ENCODE peak calls at places on chromosomes 16 and 17, in four cellular contexts. One of them, this sample, is unnamed. For H3K27me3, the result is how much of the 10 kb centered on the place peaks cover.

GRCh38 chr17:64297467-64298088 is 34.5 kb upstream of the TEX2 start:
- DNase-seq in GM23248: no peak
- DNase-seq in colonic mucosa: no peak
- DNase-seq in upper lobe of right lung: no peak
- DNase-seq in this sample: no peak

GRCh38 chr17:80913928-80914821 is 77.5 kb upstream of the CHMP6 start:
- DNase-seq in GM23248: no peak
- DNase-seq in colonic mucosa: no peak
- DNase-seq in upper lobe of right lung: peak
- DNase-seq in this sample: no peak

GRCh38 chr17:30372755-30373154 is 6.0 kb upstream of the CPD start:
- DNase-seq in GM23248: peak
- DNase-seq in colonic mucosa: no peak
- DNase-seq in upper lobe of right lung: no peak
- DNase-seq in this sample: no peak

GRCh38 chr17:50887705-50888245 is 21.6 kb upstream of the TOB1 start:
- DNase-seq in GM23248: no peak
- DNase-seq in colonic mucosa: no peak
- DNase-seq in upper lobe of right lung: no peak
- DNase-seq in this sample: no peak

GRCh38 chr17:17141860-17142552 is 64.1 kb downstream of the PLD6 start:
- DNase-seq in GM23248: peak
- DNase-seq in colonic mucosa: no peak
- DNase-seq in upper lobe of right lung: no peak
- DNase-seq in this sample: no peak

GRCh38 chr16:3665508-3665907 is 11.0 kb downstream of the DNASE1 start:
- DNase-seq in GM23248: no peak
- DNase-seq in colonic mucosa: no peak
- DNase-seq in upper lobe of right lung: no peak
- DNase-seq in this sample: no peak

GRCh38 chr16:57614546-57615343 is 13.7 kb upstream of the ADGRG1 start:
- DNase-seq in GM23248: no peak
- DNase-seq in colonic mucosa: peak
- DNase-seq in upper lobe of right lung: peak
- DNase-seq in this sample: no peak

GRCh38 chr16:27461483-27462171 is 59.7 kb downstream of the IL21R start:
- DNase-seq in GM23248: no peak
- DNase-seq in colonic mucosa: no peak
- DNase-seq in upper lobe of right lung: no peak
- DNase-seq in this sample: no peak

GRCh38 chr16:5615868-5616642 is 518.5 kb upstream of the EEF2KMT start:
- DNase-seq in GM23248: peak
- DNase-seq in colonic mucosa: peak
- DNase-seq in upper lobe of right lung: peak
- DNase-seq in this sample: peak

GRCh38 chr17:63842173-63842539 is 329 bp downstream of the SMARCD2 start:
- DNase-seq in GM23248: no peak
- DNase-seq in colonic mucosa: peak
- DNase-seq in upper lobe of right lung: peak
- DNase-seq in this sample: no peak

GRCh38 chr17:5702951-5703510 is 118.7 kb upstream of the NLRP1 start:
- DNase-seq in GM23248: no peak
- DNase-seq in colonic mucosa: no peak
- DNase-seq in upper lobe of right lung: no peak
- DNase-seq in this sample: no peak

GRCh38 chr17:33523577-33523981 is 230.5 kb upstream of the ASIC2 start:
- DNase-seq in GM23248: peak
- DNase-seq in colonic mucosa: peak
- DNase-seq in upper lobe of right lung: no peak
- DNase-seq in this sample: no peak

GRCh38 chr16:57601801-57602478 is 26.5 kb upstream of the ADGRG1 start:
- DNase-seq in GM23248: no peak
- DNase-seq in colonic mucosa: no peak
- DNase-seq in upper lobe of right lung: no peak
- DNase-seq in this sample: peak

GRCh38 chr16:57150682-57151330 is 35.0 kb downstream of the PSME3IP1 start:
- DNase-seq in GM23248: no peak
- DNase-seq in colonic mucosa: no peak
- DNase-seq in upper lobe of right lung: no peak
- DNase-seq in this sample: peak

GRCh38 chr17:47889734-47890529 is 6.1 kb upstream of the SP2 start:
- DNase-seq in GM23248: peak
- DNase-seq in colonic mucosa: peak
- DNase-seq in upper lobe of right lung: peak
- DNase-seq in this sample: peak

GRCh38 chr16:64952177-64952576 is 169.7 kb downstream of the CDH11 start:
- DNase-seq in GM23248: peak
- DNase-seq in colonic mucosa: no peak
- DNase-seq in upper lobe of right lung: no peak
- DNase-seq in this sample: no peak

GRCh38 chr16:70679653-70680494 is 6.0 kb downstream of the MTSS2 start:
- DNase-seq in GM23248: peak
- DNase-seq in colonic mucosa: no peak
- DNase-seq in upper lobe of right lung: no peak
- DNase-seq in this sample: no peak

GRCh38 chr17:62666801-62667591 is 39.5 kb downstream of the MRC2 start:
- DNase-seq in GM23248: no peak
- DNase-seq in colonic mucosa: no peak
- DNase-seq in upper lobe of right lung: peak
- DNase-seq in this sample: no peak

GRCh38 chr17:16925461-16926060 is 46.4 kb downstream of the TNFRSF13B start:
- DNase-seq in GM23248: no peak
- DNase-seq in colonic mucosa: no peak
- DNase-seq in upper lobe of right lung: no peak
- DNase-seq in this sample: no peak

GRCh38 chr16:82639666-82640336 is 13.0 kb downstream of the CDH13 start:
- DNase-seq in GM23248: peak
- DNase-seq in colonic mucosa: peak
- DNase-seq in upper lobe of right lung: peak
- DNase-seq in this sample: peak

GRCh38 chr17:58587713-58588117 is 73.3 kb upstream of the MTMR4 start:
- DNase-seq in GM23248: peak
- DNase-seq in colonic mucosa: peak
- DNase-seq in upper lobe of right lung: peak
- DNase-seq in this sample: peak

GRCh38 chr17:39596543-39597267 is 11.0 kb downstream of the NEUROD2 start:
- DNase-seq in GM23248: no peak
- DNase-seq in colonic mucosa: no peak
- DNase-seq in upper lobe of right lung: no peak
- DNase-seq in this sample: no peak

GRCh38 chr17:39595294-39595693 is 12.4 kb downstream of the NEUROD2 start:
- DNase-seq in GM23248: no peak
- DNase-seq in colonic mucosa: no peak
- DNase-seq in upper lobe of right lung: no peak
- DNase-seq in this sample: no peak

GRCh38 chr17:39598047-39598481 is 9.7 kb downstream of the NEUROD2 start:
- DNase-seq in GM23248: no peak
- DNase-seq in colonic mucosa: no peak
- DNase-seq in upper lobe of right lung: no peak
- DNase-seq in this sample: peak

GRCh38 chr17:39597372-39598046 is 10.2 kb downstream of the NEUROD2 start:
- DNase-seq in GM23248: no peak
- DNase-seq in colonic mucosa: no peak
- DNase-seq in upper lobe of right lung: no peak
- DNase-seq in this sample: no peak

GRCh38 chr17:39595928-39596327 is 11.8 kb downstream of the NEUROD2 start:
- DNase-seq in GM23248: no peak
- DNase-seq in colonic mucosa: no peak
- DNase-seq in upper lobe of right lung: no peak
- DNase-seq in this sample: no peak
- H3K27me3 ChIP-seq in GM23248: half or more
- H3K27me3 ChIP-seq in colonic mucosa: half or more
- H3K27me3 ChIP-seq in upper lobe of right lung: half or more
- H3K27me3 ChIP-seq in this sample: half or more

GRCh38 chr16:22646948-22647556 is 136.4 kb downstream of the NPIPB5 start:
- DNase-seq in GM23248: no peak
- DNase-seq in colonic mucosa: no peak
- DNase-seq in upper lobe of right lung: no peak
- DNase-seq in this sample: no peak
- H3K27me3 ChIP-seq in GM23248: half or more
- H3K27me3 ChIP-seq in colonic mucosa: under half
- H3K27me3 ChIP-seq in upper lobe of right lung: under half
- H3K27me3 ChIP-seq in this sample: under half

GRCh38 chr17:18258356-18259038 is at the start of gene FLII:
- DNase-seq in GM23248: peak
- DNase-seq in colonic mucosa: peak
- DNase-seq in upper lobe of right lung: no peak
- DNase-seq in this sample: peak

GRCh38 chr17:18256351-18256750 is 2.2 kb downstream of the FLII start:
- DNase-seq in GM23248: no peak
- DNase-seq in colonic mucosa: no peak
- DNase-seq in upper lobe of right lung: no peak
- DNase-seq in this sample: no peak

GRCh38 chr17:18257747-18258355 is 687 bp downstream of the FLII start:
- DNase-seq in GM23248: peak
- DNase-seq in colonic mucosa: peak
- DNase-seq in upper lobe of right lung: peak
- DNase-seq in this sample: peak

GRCh38 chr17:18256776-18257175 is 1.8 kb downstream of the FLII start:
- DNase-seq in GM23248: no peak
- DNase-seq in colonic mucosa: no peak
- DNase-seq in upper lobe of right lung: no peak
- DNase-seq in this sample: no peak

GRCh38 chr17:18257268-18257681 is 1.3 kb downstream of the FLII start:
- DNase-seq in GM23248: peak
- DNase-seq in colonic mucosa: no peak
- DNase-seq in upper lobe of right lung: no peak
- DNase-seq in this sample: peak
- H3K27me3 ChIP-seq in GM23248: under half
- H3K27me3 ChIP-seq in colonic mucosa: under half
- H3K27me3 ChIP-seq in upper lobe of right lung: under half
- H3K27me3 ChIP-seq in this sample: under half

DNA sequence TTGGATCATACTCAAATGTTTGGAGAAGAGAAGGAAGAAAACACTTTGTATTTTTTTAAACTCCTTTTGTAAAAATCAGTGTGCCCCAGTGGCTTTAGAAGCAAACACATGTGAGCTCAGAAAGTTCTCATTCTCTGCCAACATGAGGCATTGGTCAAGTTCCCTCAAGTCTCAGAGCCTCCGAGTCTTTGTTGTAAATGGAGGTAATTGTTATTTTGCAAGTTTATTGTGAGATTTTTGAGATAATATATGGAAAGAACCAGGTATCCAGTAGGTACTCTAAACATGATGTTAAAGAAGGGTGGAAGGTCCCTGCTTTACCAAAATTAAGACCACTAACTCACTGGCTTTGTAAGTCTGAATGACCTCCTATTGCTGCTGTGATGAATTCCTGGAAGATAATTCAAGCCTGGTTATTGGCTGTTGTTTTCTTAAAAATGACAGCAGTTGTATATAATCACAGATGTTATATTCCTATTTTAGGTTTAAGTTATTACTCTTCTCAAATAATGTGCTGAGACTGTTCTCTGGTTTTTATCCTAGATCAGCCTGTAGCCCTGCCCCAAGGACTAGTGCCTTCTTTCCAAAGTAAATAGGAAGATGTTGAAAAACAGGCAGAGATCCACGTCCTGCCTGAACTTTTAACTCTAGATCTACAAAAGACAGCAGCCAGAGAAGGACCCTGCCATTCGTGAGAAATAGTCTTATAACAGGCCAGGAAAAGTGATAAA is 2.4 kb downstream of the HLF start:
- DNase-seq in GM23248: peak
- DNase-seq in colonic mucosa: no peak
- DNase-seq in upper lobe of right lung: no peak
- DNase-seq in this sample: no peak
- H3K27me3 ChIP-seq in GM23248: half or more
- H3K27me3 ChIP-seq in colonic mucosa: under half
- H3K27me3 ChIP-seq in upper lobe of right lung: under half
- H3K27me3 ChIP-seq in this sample: under half

GRCh38 chr16:86739178-86739577 is 160.8 kb downstream of the FOXL1 start:
- DNase-seq in GM23248: no peak
- DNase-seq in colonic mucosa: no peak
- DNase-seq in upper lobe of right lung: no peak
- DNase-seq in this sample: no peak
- H3K27me3 ChIP-seq in GM23248: under half
- H3K27me3 ChIP-seq in colonic mucosa: under half
- H3K27me3 ChIP-seq in upper lobe of right lung: under half
- H3K27me3 ChIP-seq in this sample: under half

GRCh38 chr17:41103896-41104295 is 1.3 kb upstream of the KRTAP4-9 start:
- DNase-seq in GM23248: peak
- DNase-seq in colonic mucosa: no peak
- DNase-seq in upper lobe of right lung: no peak
- DNase-seq in this sample: no peak
- H3K27me3 ChIP-seq in GM23248: under half
- H3K27me3 ChIP-seq in colonic mucosa: under half
- H3K27me3 ChIP-seq in upper lobe of right lung: under half
- H3K27me3 ChIP-seq in this sample: under half

DNA sequence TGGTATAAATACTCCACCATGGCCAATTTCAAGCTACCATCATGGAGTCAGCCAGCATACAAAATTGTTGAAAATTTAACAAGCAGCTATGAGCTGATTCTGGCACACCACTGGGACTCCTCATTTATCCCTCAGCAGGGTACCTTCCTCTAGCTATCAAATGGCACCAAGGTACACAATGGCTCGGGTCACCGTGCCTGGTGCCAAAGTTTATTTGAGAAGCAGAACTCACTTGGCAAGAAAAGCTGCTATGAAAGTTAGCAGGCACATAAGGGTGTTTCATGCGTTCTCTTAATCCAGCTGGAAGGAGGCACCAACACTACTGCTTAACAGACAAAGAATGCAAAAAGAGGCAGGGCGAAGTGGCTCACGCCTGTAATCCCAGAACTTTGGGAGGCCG is 51.6 kb downstream of the IKZF3 start:
- DNase-seq in GM23248: no peak
- DNase-seq in colonic mucosa: no peak
- DNase-seq in upper lobe of right lung: no peak
- DNase-seq in this sample: peak
- H3K27me3 ChIP-seq in GM23248: half or more
- H3K27me3 ChIP-seq in colonic mucosa: under half
- H3K27me3 ChIP-seq in upper lobe of right lung: under half
- H3K27me3 ChIP-seq in this sample: under half

DNA sequence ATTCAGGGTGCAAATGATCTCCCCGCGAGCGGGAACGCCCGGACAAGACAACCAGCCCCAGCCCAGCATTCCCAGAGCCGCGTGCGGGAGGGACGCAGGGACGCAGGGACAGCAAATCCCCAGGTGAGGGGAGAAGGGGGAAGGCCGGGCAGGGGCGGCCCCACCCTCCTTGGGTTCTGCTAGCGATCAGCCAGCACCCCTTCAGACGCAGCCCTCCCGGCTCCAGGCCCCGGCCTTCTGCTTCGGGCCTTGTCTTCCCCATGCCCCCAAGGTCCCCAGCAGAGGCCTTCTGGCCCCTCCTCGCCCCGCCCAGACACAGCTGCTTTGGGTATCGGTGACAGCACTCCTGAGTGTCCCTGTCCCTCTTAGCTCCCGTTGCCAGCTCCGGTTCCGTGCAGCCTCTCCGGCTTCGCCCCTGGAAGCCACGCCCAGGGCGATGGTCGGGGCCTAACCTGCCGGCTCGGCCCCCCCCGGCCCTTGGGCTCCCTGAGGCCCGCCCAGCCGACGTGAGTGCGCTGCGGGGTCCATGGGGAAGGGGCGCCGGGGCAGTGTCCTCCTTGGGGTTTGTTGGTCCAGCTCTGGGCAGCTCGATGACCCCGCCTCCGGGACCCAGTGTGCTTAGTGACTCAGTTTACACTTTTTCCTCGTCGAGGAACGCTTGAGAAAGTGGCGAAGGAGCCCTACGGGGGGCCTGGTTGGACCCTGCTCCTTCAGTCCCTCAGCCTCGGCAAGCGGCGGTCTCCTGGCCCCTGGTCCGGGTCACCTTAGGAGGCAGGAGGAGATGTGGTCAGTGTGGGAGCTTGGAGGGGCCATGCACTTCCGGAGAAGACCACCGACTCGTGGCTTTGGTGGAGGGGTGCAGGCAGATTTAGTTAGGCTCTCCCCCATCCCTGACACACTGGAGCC is 50.5 kb upstream of the AMZ2 start:
- DNase-seq in GM23248: no peak
- DNase-seq in colonic mucosa: no peak
- DNase-seq in upper lobe of right lung: no peak
- DNase-seq in this sample: no peak
- H3K27me3 ChIP-seq in GM23248: half or more
- H3K27me3 ChIP-seq in colonic mucosa: half or more
- H3K27me3 ChIP-seq in upper lobe of right lung: half or more
- H3K27me3 ChIP-seq in this sample: under half